ENCODE peak calls at places on chromosomes 1 and 21, in six cellular contexts. One of them, this sample, is unnamed.

GRCh38 chr1:103517380-103518047 is 8.0 kb upstream of the RNPC3 start:
- DNase-seq in mesenchymal stem cell: peak
- DNase-seq in H1: no peak
- DNase-seq in IMR-90: peak
- DNase-seq in H9: no peak
- DNase-seq in trophoblast cell: no peak
- DNase-seq in this sample: no peak

GRCh38 chr1:204261746-204262505 is 48.1 kb upstream of the GOLT1A start:
- DNase-seq in IMR-90: peak
- DNase-seq in H9: no peak
- DNase-seq in mesenchymal stem cell: peak
- DNase-seq in H1: no peak
- DNase-seq in trophoblast cell: no peak
- DNase-seq in this sample: no peak

GRCh38 chr21:46055863-46056281 is 42.0 kb upstream of the COL6A2 start:
- DNase-seq in trophoblast cell: no peak
- DNase-seq in IMR-90: peak
- DNase-seq in H9: peak
- DNase-seq in mesenchymal stem cell: no peak
- DNase-seq in H1: no peak
- DNase-seq in this sample: no peak

GRCh38 chr1:18794561-18794960 is 64.9 kb downstream of the TAS1R2 start:
- DNase-seq in IMR-90: no peak
- DNase-seq in H1: peak
- DNase-seq in mesenchymal stem cell: no peak
- DNase-seq in trophoblast cell: no peak
- DNase-seq in H9: peak
- DNase-seq in this sample: no peak

GRCh38 chr1:47924649-47925048 is 72.5 kb downstream of the TRABD2B start:
- DNase-seq in IMR-90: no peak
- DNase-seq in mesenchymal stem cell: no peak
- DNase-seq in H1: no peak
- DNase-seq in trophoblast cell: no peak
- DNase-seq in H9: no peak
- DNase-seq in this sample: no peak

GRCh38 chr1:9058465-9058864 is 11.0 kb downstream of the SLC2A5 start:
- DNase-seq in mesenchymal stem cell: peak
- DNase-seq in IMR-90: peak
- DNase-seq in H9: no peak
- DNase-seq in trophoblast cell: peak
- DNase-seq in H1: no peak
- DNase-seq in this sample: no peak

GRCh38 chr1:26094677-26095383 is 16.8 kb upstream of the PDIK1L start:
- DNase-seq in H9: peak
- DNase-seq in IMR-90: no peak
- DNase-seq in H1: peak
- DNase-seq in trophoblast cell: peak
- DNase-seq in mesenchymal stem cell: peak
- DNase-seq in this sample: no peak

GRCh38 chr1:225899044-225899925 is 10.3 kb upstream of the LEFTY1 start:
- DNase-seq in H1: peak
- DNase-seq in H9: peak
- DNase-seq in mesenchymal stem cell: no peak
- DNase-seq in trophoblast cell: no peak
- DNase-seq in IMR-90: no peak
- DNase-seq in this sample: no peak

GRCh38 chr1:172742599-172743500 is 83.9 kb downstream of the FASLG start:
- DNase-seq in IMR-90: peak
- DNase-seq in trophoblast cell: peak
- DNase-seq in H9: no peak
- DNase-seq in mesenchymal stem cell: peak
- DNase-seq in H1: no peak
- DNase-seq in this sample: no peak

GRCh38 chr1:46719689-46720088 is 775 bp upstream of the EFCAB14 start:
- DNase-seq in IMR-90: no peak
- DNase-seq in trophoblast cell: peak
- DNase-seq in H9: peak
- DNase-seq in mesenchymal stem cell: peak
- DNase-seq in H1: no peak
- DNase-seq in this sample: no peak

GRCh38 chr21:28811860-28812259 is 180.8 kb downstream of the LTN1 start:
- DNase-seq in H1: no peak
- DNase-seq in H9: no peak
- DNase-seq in trophoblast cell: peak
- DNase-seq in IMR-90: no peak
- DNase-seq in mesenchymal stem cell: no peak
- DNase-seq in this sample: no peak

GRCh38 chr1:16984717-16985116 is 4.3 kb upstream of the MFAP2 start:
- DNase-seq in H1: peak
- DNase-seq in trophoblast cell: peak
- DNase-seq in IMR-90: peak
- DNase-seq in H9: no peak
- DNase-seq in mesenchymal stem cell: peak
- DNase-seq in this sample: no peak

GRCh38 chr1:19024532-19024931 is 68.1 kb upstream of the IFFO2 start:
- DNase-seq in IMR-90: no peak
- DNase-seq in H1: no peak
- DNase-seq in trophoblast cell: no peak
- DNase-seq in mesenchymal stem cell: no peak
- DNase-seq in H9: no peak
- DNase-seq in this sample: no peak

GRCh38 chr1:190792873-190793272 is 315.2 kb upstream of the BRINP3 start:
- DNase-seq in H1: no peak
- DNase-seq in trophoblast cell: no peak
- DNase-seq in IMR-90: no peak
- DNase-seq in mesenchymal stem cell: no peak
- DNase-seq in H9: no peak
- DNase-seq in this sample: no peak

GRCh38 chr1:186628910-186629309 is 51.3 kb downstream of the PTGS2 start:
- DNase-seq in H1: no peak
- DNase-seq in H9: no peak
- DNase-seq in trophoblast cell: no peak
- DNase-seq in mesenchymal stem cell: no peak
- DNase-seq in IMR-90: no peak
- DNase-seq in this sample: no peak

GRCh38 chr21:35053356-35054096 is 4.4 kb upstream of the RUNX1 start:
- DNase-seq in mesenchymal stem cell: peak
- DNase-seq in IMR-90: no peak
- DNase-seq in H9: no peak
- DNase-seq in trophoblast cell: no peak
- DNase-seq in H1: no peak
- DNase-seq in this sample: no peak

GRCh38 chr1:202649553-202650392 is 60.5 kb downstream of the SYT2 start:
- DNase-seq in trophoblast cell: no peak
- DNase-seq in H9: no peak
- DNase-seq in IMR-90: no peak
- DNase-seq in H1: no peak
- DNase-seq in mesenchymal stem cell: no peak
- DNase-seq in this sample: no peak

GRCh38 chr1:201774224-201774982 is 54.6 kb upstream of the IPO9 start:
- DNase-seq in H1: no peak
- DNase-seq in mesenchymal stem cell: peak
- DNase-seq in H9: no peak
- DNase-seq in IMR-90: peak
- DNase-seq in trophoblast cell: no peak
- DNase-seq in this sample: no peak

GRCh38 chr1:196317535-196318522 is 290.4 kb downstream of the KCNT2 start:
- DNase-seq in IMR-90: peak
- DNase-seq in trophoblast cell: peak
- DNase-seq in H9: no peak
- DNase-seq in mesenchymal stem cell: peak
- DNase-seq in H1: no peak
- DNase-seq in this sample: peak

GRCh38 chr1:115332813-115333608 is 5.0 kb downstream of the NGF start:
- DNase-seq in IMR-90: peak
- DNase-seq in H1: no peak
- DNase-seq in trophoblast cell: peak
- DNase-seq in H9: no peak
- DNase-seq in mesenchymal stem cell: peak
- DNase-seq in this sample: no peak

GRCh38 chr1:20665736-20666135 is 4.6 kb upstream of the DDOST start:
- DNase-seq in H1: no peak
- DNase-seq in IMR-90: no peak
- DNase-seq in H9: no peak
- DNase-seq in mesenchymal stem cell: no peak
- DNase-seq in trophoblast cell: no peak
- DNase-seq in this sample: no peak

GRCh38 chr1:174266991-174267612 is 107.8 kb downstream of the RABGAP1L start:
- DNase-seq in mesenchymal stem cell: no peak
- DNase-seq in H9: no peak
- DNase-seq in H1: no peak
- DNase-seq in IMR-90: no peak
- DNase-seq in trophoblast cell: no peak
- DNase-seq in this sample: no peak

GRCh38 chr21:42219606-42220137 is 732 bp downstream of the ABCG1 start:
- DNase-seq in trophoblast cell: no peak
- DNase-seq in mesenchymal stem cell: no peak
- DNase-seq in IMR-90: peak
- DNase-seq in H9: peak
- DNase-seq in H1: peak
- DNase-seq in this sample: no peak

GRCh38 chr1:18175530-18176377 is 68.2 kb downstream of the IGSF21 start:
- DNase-seq in mesenchymal stem cell: no peak
- DNase-seq in IMR-90: no peak
- DNase-seq in trophoblast cell: no peak
- DNase-seq in H1: no peak
- DNase-seq in H9: peak
- DNase-seq in this sample: no peak

GRCh38 chr1:241639040-241639652 is 1.0 kb downstream of the CHML start:
- DNase-seq in IMR-90: peak
- DNase-seq in H1: no peak
- DNase-seq in H9: no peak
- DNase-seq in trophoblast cell: peak
- DNase-seq in mesenchymal stem cell: peak
- DNase-seq in this sample: peak

GRCh38 chr1:202367200-202367742 is 18.8 kb downstream of the PPP1R12B start:
- DNase-seq in H9: no peak
- DNase-seq in mesenchymal stem cell: no peak
- DNase-seq in H1: no peak
- DNase-seq in trophoblast cell: peak
- DNase-seq in IMR-90: peak
- DNase-seq in this sample: no peak

DNA sequence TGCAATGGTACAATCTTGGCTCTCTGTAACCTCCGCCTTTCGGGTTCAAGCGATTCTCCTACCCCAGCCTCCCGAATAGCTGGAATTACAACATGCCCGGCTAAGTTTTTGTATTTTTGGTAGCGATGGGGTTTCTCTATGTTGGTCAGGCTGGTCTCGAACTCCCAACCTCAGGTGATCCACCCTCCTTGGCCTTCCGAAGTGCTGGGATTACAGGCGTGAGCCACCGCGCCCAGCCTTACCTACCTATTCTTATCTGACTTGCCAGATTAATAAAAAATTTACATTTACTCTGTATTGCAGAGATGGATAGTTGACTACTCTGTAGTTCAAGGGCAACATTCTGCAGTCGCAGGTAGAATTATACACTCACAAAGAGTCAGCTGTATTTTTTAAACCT is 359.6 kb downstream of the KCTD3 start:
- DNase-seq in trophoblast cell: no peak
- DNase-seq in H1: no peak
- DNase-seq in mesenchymal stem cell: no peak
- DNase-seq in IMR-90: no peak
- DNase-seq in H9: no peak
- DNase-seq in this sample: no peak
- H4K91ac ChIP-seq in trophoblast cell: no peak
- H4K91ac ChIP-seq in H1: no peak
- H4K91ac ChIP-seq in mesenchymal stem cell: no peak
- H4K91ac ChIP-seq in IMR-90: no peak
- H4K91ac ChIP-seq in H9: no peak
- H4K91ac ChIP-seq in this sample: no peak

DNA sequence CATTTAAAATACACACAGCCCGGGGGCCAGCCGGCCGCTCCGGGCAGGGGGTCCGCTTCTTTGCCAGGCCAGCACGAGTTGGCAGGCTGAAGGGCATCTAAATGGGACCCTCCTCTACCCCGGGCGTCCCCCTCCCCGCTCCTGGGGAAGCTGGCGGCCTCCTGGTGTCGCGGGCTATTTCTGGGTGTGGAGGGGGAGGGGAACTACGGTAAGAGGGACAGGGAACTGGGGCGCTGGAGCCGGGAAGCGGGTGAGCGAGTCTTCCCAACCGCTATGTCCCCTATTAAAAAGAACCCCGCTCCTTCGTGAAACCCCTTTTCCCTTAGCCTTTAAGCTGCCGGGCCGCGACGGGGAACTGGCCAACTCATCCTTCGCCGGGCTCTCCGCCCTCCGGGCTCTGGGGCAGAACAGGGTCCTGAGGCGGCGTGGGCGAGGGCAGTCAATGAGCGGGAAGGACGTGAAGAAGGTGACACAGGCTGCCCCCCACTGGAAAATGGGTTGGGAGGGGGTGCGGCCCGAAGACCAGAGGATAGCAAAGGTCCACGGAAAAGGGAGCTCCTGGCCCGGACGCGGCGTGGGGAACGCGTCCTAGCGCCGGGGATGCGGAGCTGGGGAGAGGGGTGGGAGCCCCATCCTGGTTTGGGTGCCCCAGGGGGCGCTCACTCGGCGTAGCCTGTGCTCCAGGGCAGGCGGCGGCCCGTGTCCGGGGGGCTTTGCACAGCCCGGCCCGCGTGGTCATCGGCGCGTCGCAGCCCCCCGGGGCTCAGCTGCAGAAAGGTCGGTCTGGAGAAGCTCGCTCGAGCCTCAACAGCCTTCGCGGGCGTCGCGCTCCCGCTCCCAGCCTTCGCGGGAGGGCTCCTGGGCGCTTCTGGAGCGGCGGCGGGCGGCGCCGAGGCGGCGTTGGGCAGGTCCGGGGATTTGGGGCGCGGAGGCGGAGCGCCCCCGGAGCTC is 544 bp downstream of the PPM1J start:
- DNase-seq in trophoblast cell: peak
- DNase-seq in H1: peak
- DNase-seq in mesenchymal stem cell: no peak
- DNase-seq in IMR-90: no peak
- DNase-seq in H9: peak
- DNase-seq in this sample: no peak
- H3K9ac ChIP-seq in trophoblast cell: no peak
- H3K9ac ChIP-seq in H1: no peak
- H3K9ac ChIP-seq in mesenchymal stem cell: peak
- H3K9ac ChIP-seq in IMR-90: no peak
- H3K9ac ChIP-seq in H9: no peak
- H3K9ac ChIP-seq in this sample: peak

DNA sequence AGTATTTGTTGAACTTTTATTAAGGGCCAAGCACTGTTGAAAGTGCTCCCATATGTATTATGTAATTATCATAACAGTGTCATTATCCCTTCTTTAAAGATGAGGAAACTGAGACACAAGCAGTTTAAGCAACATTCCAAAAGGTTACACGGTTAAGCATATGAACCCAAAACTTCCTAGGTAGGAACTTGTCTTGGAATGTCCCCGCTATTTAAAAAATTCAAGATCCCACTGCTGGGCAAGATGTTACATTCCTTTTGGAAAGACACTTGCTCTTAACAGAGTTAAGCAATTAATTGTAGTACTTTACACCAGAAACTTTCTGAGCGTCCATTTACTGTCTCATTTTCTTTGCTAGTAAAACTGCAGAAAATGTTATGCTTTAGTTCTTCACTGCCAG is 15.6 kb downstream of the LMO4 start:
- DNase-seq in IMR-90: no peak
- DNase-seq in trophoblast cell: peak
- DNase-seq in H9: no peak
- DNase-seq in mesenchymal stem cell: no peak
- DNase-seq in H1: no peak
- DNase-seq in this sample: no peak
- H4K91ac ChIP-seq in IMR-90: no peak
- H4K91ac ChIP-seq in trophoblast cell: no peak
- H4K91ac ChIP-seq in H9: no peak
- H4K91ac ChIP-seq in mesenchymal stem cell: no peak
- H4K91ac ChIP-seq in H1: no peak
- H4K91ac ChIP-seq in this sample: no peak

GRCh38 chr1:40384413-40384762 is 10.9 kb downstream of the SMAP2 start:
- DNase-seq in H9: no peak
- DNase-seq in IMR-90: no peak
- DNase-seq in mesenchymal stem cell: no peak
- DNase-seq in H1: no peak
- DNase-seq in trophoblast cell: no peak
- DNase-seq in this sample: no peak
- H3K9ac ChIP-seq in H9: no peak
- H3K9ac ChIP-seq in IMR-90: peak
- H3K9ac ChIP-seq in mesenchymal stem cell: peak
- H3K9ac ChIP-seq in H1: no peak
- H3K9ac ChIP-seq in trophoblast cell: no peak
- H3K9ac ChIP-seq in this sample: no peak